ENCODE peak calls at places on chromosome 3, in six cellular contexts. W is adrenal gland, B is psoas muscle, G is coronary artery, Q is fibroblast of lung, U is BJ. P is an unnamed sample.
A peak's percentile ranks its signal among the peaks of the same experiment; 100 is the strongest.

GRCh38 chr3:42067324-42067723 is 23.8 kb upstream of the TRAK1 start:
- DNase-seq in W (no peak), B (no peak), G (no peak), Q (peak; percentile 74), U (no peak), P (peak; percentile 82)

GRCh38 chr3:127456471-127457093 is 134.0 kb downstream of the TPRA1 start:
- DNase-seq in W (no peak), B (peak; percentile 50), G (no peak), Q (no peak), U (no peak), P (peak; percentile 37)

GRCh38 chr3:187641319-187641976 is 28.7 kb downstream of the SST start:
- DNase-seq in W (no peak), B (no peak), G (no peak), Q (no peak), U (no peak), P (no peak)

GRCh38 chr3:23685484-23686258 is 120.1 kb upstream of the UBE2E1 start:
- DNase-seq in W (peak; percentile 98), B (peak; percentile 81), G (peak; percentile 82), Q (peak; percentile 99), U (peak; percentile 87), P (peak; percentile 99)

GRCh38 chr3:25455316-25456232 is 27.5 kb downstream of the RARB start:
- DNase-seq in W (no peak), B (peak; percentile 64), G (no peak), Q (peak; percentile 31), U (peak; percentile 50), P (peak; percentile 77)

GRCh38 chr3:53160660-53161344 is at the start of gene PRKCD:
- DNase-seq in W (peak; percentile 94), B (peak; percentile 93), G (peak; percentile 94), Q (peak; percentile 86), U (no peak), P (peak; percentile 81)

GRCh38 chr3:111739241-111739952 is 119.7 kb upstream of the PHLDB2 start:
- DNase-seq in W (peak; percentile 73), B (no peak), G (no peak), Q (peak; percentile 83), U (peak; percentile 47), P (peak; percentile 46)

GRCh38 chr3:79383402-79384012 is 384.3 kb downstream of the ROBO1 start:
- DNase-seq in W (no peak), B (no peak), G (no peak), Q (peak; percentile 62), U (no peak), P (peak; percentile 79)

GRCh38 chr3:120093923-120094775 is at the start of gene GSK3B:
- DNase-seq in W (peak; percentile 83), B (no peak), G (peak; percentile 87), Q (no peak), U (no peak), P (peak; percentile 100)

GRCh38 chr3:146277953-146278631 is 27.2 kb upstream of the PLSCR4 start:
- DNase-seq in W (peak; percentile 25), B (no peak), G (no peak), Q (peak; percentile 97), U (peak; percentile 85), P (peak; percentile 96)

GRCh38 chr3:128318275-128318920 is 148.3 kb downstream of the DNAJB8 start:
- DNase-seq in W (peak; percentile 6), B (no peak), G (peak; percentile 57), Q (no peak), U (no peak), P (no peak)

GRCh38 chr3:168812234-168812633 is 716.5 kb upstream of the GOLIM4 start:
- DNase-seq in W (no peak), B (no peak), G (no peak), Q (peak; percentile 17), U (no peak), P (no peak)

GRCh38 chr3:5162102-5162501 is 25.4 kb upstream of the EDEM1 start:
- DNase-seq in W (peak; percentile 28), B (no peak), G (no peak), Q (peak; percentile 33), U (no peak), P (peak; percentile 81)

GRCh38 chr3:127750226-127751031 is 71.9 kb downstream of the MGLL start:
- DNase-seq in W (no peak), B (no peak), G (no peak), Q (peak; percentile 85), U (peak; percentile 48), P (peak; percentile 73)

GRCh38 chr3:126546549-126547239 is 12.0 kb downstream of the C3orf22 start:
- DNase-seq in W (no peak), B (peak; percentile 13), G (peak; percentile 64), Q (no peak), U (no peak), P (no peak)

GRCh38 chr3:40291471-40291870 is 18.0 kb upstream of the EIF1B start:
- DNase-seq in W (no peak), B (no peak), G (no peak), Q (no peak), U (no peak), P (no peak)

GRCh38 chr3:188510366-188510765 is 356.4 kb downstream of the LPP start:
- DNase-seq in W (no peak), B (no peak), G (no peak), Q (peak; percentile 87), U (no peak), P (peak; percentile 70)

GRCh38 chr3:189830401-189830800 is 199.2 kb downstream of the TP63 start:
- DNase-seq in W (no peak), B (no peak), G (no peak), Q (no peak), U (no peak), P (no peak)

GRCh38 chr3:71881732-71882131 is 96.8 kb upstream of the PROK2 start:
- DNase-seq in W (no peak), B (no peak), G (no peak), Q (no peak), U (no peak), P (no peak)

GRCh38 chr3:190308154-190308553 is 14.1 kb downstream of the CLDN1 start:
- DNase-seq in W (no peak), B (no peak), G (no peak), Q (no peak), U (no peak), P (no peak)

GRCh38 chr3:20739814-20740213 is 553.8 kb upstream of the SGO1 start:
- DNase-seq in W (no peak), B (no peak), G (no peak), Q (peak; percentile 0), U (no peak), P (peak; percentile 10)

GRCh38 chr3:120093119-120093922 is 926 bp downstream of the GSK3B start:
- DNase-seq in W (peak; percentile 19), B (no peak), G (no peak), Q (peak; percentile 93), U (peak; percentile 12), P (peak; percentile 92)

GRCh38 chr3:35639251-35640185 is at the start of gene ARPP21:
- DNase-seq in W (no peak), B (peak; percentile 89), G (no peak), Q (peak; percentile 2), U (no peak), P (peak; percentile 26)

GRCh38 chr3:182473191-182473710 is 320.1 kb upstream of the ATP11B start:
- DNase-seq in W (no peak), B (no peak), G (no peak), Q (no peak), U (no peak), P (no peak)

GRCh38 chr3:153215497-153215896 is 53.5 kb downstream of the RAP2B start:
- DNase-seq in W (no peak), B (no peak), G (no peak), Q (no peak), U (no peak), P (no peak)

GRCh38 chr3:99570061-99570460 is 68.3 kb upstream of the COL8A1 start:
- DNase-seq in W (no peak), B (no peak), G (no peak), Q (no peak), U (no peak), P (no peak)

GRCh38 chr3:152595975-152596832 is 238.7 kb upstream of the P2RY1 start:
- DNase-seq in W (peak; percentile 59), B (peak; percentile 49), G (no peak), Q (peak; percentile 90), U (peak; percentile 6), P (peak; percentile 84)

GRCh38 chr3:61417352-61417751 is 144.0 kb upstream of the PTPRG start:
- DNase-seq in W (no peak), B (no peak), G (no peak), Q (peak; percentile 78), U (no peak), P (peak; percentile 9)

GRCh38 chr3:54357307-54357706 is 235.0 kb downstream of the CACNA2D3 start:
- DNase-seq in W (no peak), B (no peak), G (no peak), Q (no peak), U (no peak), P (no peak)

DNA sequence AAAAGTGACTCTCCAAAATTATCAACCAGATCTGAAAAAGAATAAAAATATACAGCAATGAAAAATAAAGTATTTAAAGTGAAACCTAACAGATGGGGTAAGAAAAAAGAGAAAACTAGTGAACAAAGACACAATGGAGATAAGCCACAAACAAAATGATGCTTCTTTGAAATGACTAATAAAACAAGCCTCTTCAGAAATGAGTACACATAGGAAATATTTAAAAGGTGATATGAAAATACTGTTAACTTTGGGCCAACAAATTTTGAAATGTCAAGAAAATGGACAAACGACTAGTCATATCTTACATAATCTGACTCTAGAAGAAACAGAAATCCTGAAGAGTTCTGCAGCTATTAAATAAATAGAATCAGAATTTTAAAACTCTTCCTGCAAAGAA is 164.2 kb downstream of the ERC2 start:
- DNase-seq in W (no peak), B (no peak), G (no peak), Q (no peak), U (no peak), P (no peak)
- H3K4me3 ChIP-seq in W (no peak overlapping the region), B (no peak overlapping the region), G (no peak overlapping the region), Q (no peak overlapping the region), U (no peak overlapping the region), P (no peak overlapping the region)

DNA sequence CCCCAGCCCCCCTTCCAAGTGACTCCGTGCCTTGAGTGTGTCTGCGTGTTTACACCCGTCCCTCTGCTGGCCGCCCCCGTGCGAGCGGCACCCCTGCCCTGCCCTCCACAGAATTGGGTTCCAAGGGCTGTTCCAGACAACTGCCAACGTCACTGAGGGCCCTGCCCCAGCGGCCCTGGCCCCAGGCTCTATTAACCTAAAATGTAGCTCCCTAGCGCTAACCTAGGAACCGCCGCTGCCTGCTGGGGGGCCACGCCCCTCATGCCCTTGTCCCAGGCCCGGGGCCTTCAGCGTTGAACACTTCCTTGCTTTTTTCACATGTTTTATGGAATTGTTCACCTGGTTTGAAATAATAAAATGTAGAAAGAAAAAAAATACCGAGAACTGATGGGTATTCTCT is 10.0 kb upstream of the SEMA3B start:
- DNase-seq in W (no peak), B (no peak), G (no peak), Q (no peak), U (no peak), P (no peak)
- TF ChIP-seq CTCF in W (no peak), B (no peak), G (no peak), Q (no peak), U (no peak), P (no peak)

GRCh38 chr3:143004823-143005222 is 3.5 kb downstream of the U2SURP start:
- DNase-seq in W (no peak), B (no peak), G (no peak), Q (no peak), U (no peak), P (no peak)
- H3K4me3 ChIP-seq in W (no peak overlapping the region), B (no peak overlapping the region), G (no peak overlapping the region), Q (no peak overlapping the region), U (no peak overlapping the region), P (no peak overlapping the region)

DNA sequence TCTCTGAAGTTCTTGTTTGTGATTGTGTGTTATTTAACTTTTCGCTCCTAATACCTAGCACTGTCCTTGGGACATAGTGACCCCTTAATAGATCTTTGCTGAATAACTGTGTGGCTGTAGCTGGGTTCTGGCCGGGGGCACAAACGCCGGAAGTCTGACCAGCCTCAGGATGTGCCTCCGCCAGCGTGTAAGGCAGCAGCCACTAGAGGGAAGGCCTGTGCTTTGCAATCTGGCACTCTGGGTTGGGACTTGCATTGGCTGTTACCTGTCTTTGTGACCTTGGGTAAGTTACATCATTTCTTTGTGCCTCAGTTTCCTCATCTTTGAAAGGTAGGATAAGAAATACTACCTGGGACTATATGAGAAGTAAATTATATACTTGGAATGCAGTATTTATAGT is 158.7 kb downstream of the GHSR start:
- DNase-seq in W (no peak), B (no peak), G (no peak), Q (no peak), U (no peak), P (no peak)
- TF ChIP-seq CTCF in W (peak; percentile 48), B (peak; percentile 43), G (no peak), Q (no peak), U (peak; percentile 18), P (peak; percentile 43)

P was measured in cardiac fibroblast.